ENCODE peak calls at places on chromosomes 11 and 22, in six cellular contexts. One of them, this sample, is unnamed.
A peak's percentile ranks its signal among the peaks of the same experiment; 100 is the strongest.

GRCh38 chr11:13972033-13972910 is 9.7 kb downstream of the SPON1 start:
- DNase-seq in thoracic aorta: no peak
- DNase-seq in AG10803: peak; percentile 82
- DNase-seq in GM06990: no peak
- DNase-seq in CD8-positive, alpha-beta memory T cell: no peak
- DNase-seq in heart left ventricle: no peak
- DNase-seq in this sample: peak; percentile 36

GRCh38 chr11:120001161-120002135 is 136.5 kb downstream of the TRIM29 start:
- DNase-seq in heart left ventricle: no peak
- DNase-seq in CD8-positive, alpha-beta memory T cell: no peak
- DNase-seq in AG10803: no peak
- DNase-seq in GM06990: no peak
- DNase-seq in thoracic aorta: no peak
- DNase-seq in this sample: no peak

GRCh38 chr11:31499576-31500178 is 9.7 kb downstream of the IMMP1L start:
- DNase-seq in thoracic aorta: no peak
- DNase-seq in CD8-positive, alpha-beta memory T cell: no peak
- DNase-seq in AG10803: peak; percentile 11
- DNase-seq in GM06990: no peak
- DNase-seq in heart left ventricle: no peak
- DNase-seq in this sample: peak; percentile 49

GRCh38 chr11:118623291-118623655 is 15.9 kb downstream of the PHLDB1 start:
- DNase-seq in heart left ventricle: peak; percentile 65
- DNase-seq in GM06990: no peak
- DNase-seq in CD8-positive, alpha-beta memory T cell: no peak
- DNase-seq in AG10803: peak; percentile 48
- DNase-seq in thoracic aorta: no peak
- DNase-seq in this sample: peak; percentile 28

GRCh38 chr11:134822930-134823329 is 410.9 kb upstream of the B3GAT1 start:
- DNase-seq in CD8-positive, alpha-beta memory T cell: no peak
- DNase-seq in thoracic aorta: no peak
- DNase-seq in GM06990: no peak
- DNase-seq in heart left ventricle: no peak
- DNase-seq in AG10803: no peak
- DNase-seq in this sample: no peak

GRCh38 chr11:75468534-75469340 is 35.7 kb upstream of the KLHL35 start:
- DNase-seq in thoracic aorta: peak; percentile 17
- DNase-seq in AG10803: peak; percentile 38
- DNase-seq in heart left ventricle: peak; percentile 67
- DNase-seq in CD8-positive, alpha-beta memory T cell: no peak
- DNase-seq in GM06990: no peak
- DNase-seq in this sample: peak; percentile 79

GRCh38 chr11:102267602-102268001 is 49.7 kb upstream of the BIRC3 start:
- DNase-seq in heart left ventricle: no peak
- DNase-seq in thoracic aorta: no peak
- DNase-seq in CD8-positive, alpha-beta memory T cell: no peak
- DNase-seq in GM06990: no peak
- DNase-seq in AG10803: peak; percentile 61
- DNase-seq in this sample: peak; percentile 56

GRCh38 chr22:50179937-50180726 is 5.6 kb upstream of the TRABD start:
- DNase-seq in CD8-positive, alpha-beta memory T cell: no peak
- DNase-seq in GM06990: no peak
- DNase-seq in AG10803: no peak
- DNase-seq in thoracic aorta: no peak
- DNase-seq in heart left ventricle: no peak
- DNase-seq in this sample: no peak

GRCh38 chr11:75809991-75810390 is 5.0 kb upstream of the UVRAG start:
- DNase-seq in AG10803: no peak
- DNase-seq in heart left ventricle: no peak
- DNase-seq in CD8-positive, alpha-beta memory T cell: no peak
- DNase-seq in thoracic aorta: no peak
- DNase-seq in GM06990: no peak
- DNase-seq in this sample: no peak

GRCh38 chr11:33530824-33531223 is 169.8 kb downstream of the C11orf91 start:
- DNase-seq in GM06990: no peak
- DNase-seq in AG10803: peak; percentile 81
- DNase-seq in thoracic aorta: no peak
- DNase-seq in CD8-positive, alpha-beta memory T cell: no peak
- DNase-seq in heart left ventricle: no peak
- DNase-seq in this sample: peak; percentile 80

GRCh38 chr22:42926034-42926433 is 69.0 kb upstream of the ARFGAP3 start:
- DNase-seq in thoracic aorta: no peak
- DNase-seq in CD8-positive, alpha-beta memory T cell: no peak
- DNase-seq in AG10803: no peak
- DNase-seq in GM06990: no peak
- DNase-seq in heart left ventricle: peak; percentile 57
- DNase-seq in this sample: no peak

GRCh38 chr11:67006029-67006884 is 16.7 kb upstream of the SYT12 start:
- DNase-seq in GM06990: no peak
- DNase-seq in thoracic aorta: no peak
- DNase-seq in CD8-positive, alpha-beta memory T cell: no peak
- DNase-seq in AG10803: no peak
- DNase-seq in heart left ventricle: peak; percentile 62
- DNase-seq in this sample: no peak
- H3K4me3 ChIP-seq in GM06990: no peak overlapping the region
- H3K4me3 ChIP-seq in thoracic aorta: no peak overlapping the region
- H3K4me3 ChIP-seq in CD8-positive, alpha-beta memory T cell: no peak overlapping the region
- H3K4me3 ChIP-seq in AG10803: no peak overlapping the region
- H3K4me3 ChIP-seq in heart left ventricle: no peak overlapping the region
- H3K4me3 ChIP-seq in this sample: no peak overlapping the region

GRCh38 chr11:74004046-74004693 is 4.7 kb downstream of the UCP3 start:
- DNase-seq in thoracic aorta: no peak
- DNase-seq in AG10803: no peak
- DNase-seq in CD8-positive, alpha-beta memory T cell: no peak
- DNase-seq in GM06990: no peak
- DNase-seq in heart left ventricle: no peak
- DNase-seq in this sample: no peak

GRCh38 chr11:74002832-74003231 is 6.1 kb downstream of the UCP3 start:
- DNase-seq in AG10803: no peak
- DNase-seq in GM06990: no peak
- DNase-seq in thoracic aorta: no peak
- DNase-seq in CD8-positive, alpha-beta memory T cell: no peak
- DNase-seq in heart left ventricle: no peak
- DNase-seq in this sample: no peak

GRCh38 chr11:74005721-74006517 is 3.0 kb downstream of the UCP3 start:
- DNase-seq in thoracic aorta: no peak
- DNase-seq in GM06990: no peak
- DNase-seq in CD8-positive, alpha-beta memory T cell: no peak
- DNase-seq in heart left ventricle: no peak
- DNase-seq in AG10803: no peak
- DNase-seq in this sample: no peak

GRCh38 chr11:74006743-74007304 is 2.1 kb downstream of the UCP3 start:
- DNase-seq in AG10803: no peak
- DNase-seq in GM06990: no peak
- DNase-seq in CD8-positive, alpha-beta memory T cell: no peak
- DNase-seq in heart left ventricle: no peak
- DNase-seq in thoracic aorta: no peak
- DNase-seq in this sample: no peak

GRCh38 chr11:74004694-74005615 is 3.9 kb downstream of the UCP3 start:
- DNase-seq in AG10803: no peak
- DNase-seq in thoracic aorta: no peak
- DNase-seq in heart left ventricle: no peak
- DNase-seq in GM06990: no peak
- DNase-seq in CD8-positive, alpha-beta memory T cell: peak; percentile 93
- DNase-seq in this sample: no peak
- H3K4me3 ChIP-seq in AG10803: no peak overlapping the region
- H3K4me3 ChIP-seq in thoracic aorta: no peak overlapping the region
- H3K4me3 ChIP-seq in heart left ventricle: no peak overlapping the region
- H3K4me3 ChIP-seq in GM06990: no peak overlapping the region
- H3K4me3 ChIP-seq in CD8-positive, alpha-beta memory T cell: peak overlapping the region; percentile 39
- H3K4me3 ChIP-seq in this sample: no peak overlapping the region

GRCh38 chr11:111521132-111521531 is 6.6 kb downstream of the HOATZ start:
- DNase-seq in thoracic aorta: no peak
- DNase-seq in AG10803: no peak
- DNase-seq in heart left ventricle: no peak
- DNase-seq in CD8-positive, alpha-beta memory T cell: no peak
- DNase-seq in GM06990: no peak
- DNase-seq in this sample: peak; percentile 45
- H3K4me3 ChIP-seq in thoracic aorta: no peak overlapping the region
- H3K4me3 ChIP-seq in AG10803: no peak overlapping the region
- H3K4me3 ChIP-seq in heart left ventricle: no peak overlapping the region
- H3K4me3 ChIP-seq in CD8-positive, alpha-beta memory T cell: no peak overlapping the region
- H3K4me3 ChIP-seq in GM06990: no peak overlapping the region
- H3K4me3 ChIP-seq in this sample: no peak overlapping the region

DNA sequence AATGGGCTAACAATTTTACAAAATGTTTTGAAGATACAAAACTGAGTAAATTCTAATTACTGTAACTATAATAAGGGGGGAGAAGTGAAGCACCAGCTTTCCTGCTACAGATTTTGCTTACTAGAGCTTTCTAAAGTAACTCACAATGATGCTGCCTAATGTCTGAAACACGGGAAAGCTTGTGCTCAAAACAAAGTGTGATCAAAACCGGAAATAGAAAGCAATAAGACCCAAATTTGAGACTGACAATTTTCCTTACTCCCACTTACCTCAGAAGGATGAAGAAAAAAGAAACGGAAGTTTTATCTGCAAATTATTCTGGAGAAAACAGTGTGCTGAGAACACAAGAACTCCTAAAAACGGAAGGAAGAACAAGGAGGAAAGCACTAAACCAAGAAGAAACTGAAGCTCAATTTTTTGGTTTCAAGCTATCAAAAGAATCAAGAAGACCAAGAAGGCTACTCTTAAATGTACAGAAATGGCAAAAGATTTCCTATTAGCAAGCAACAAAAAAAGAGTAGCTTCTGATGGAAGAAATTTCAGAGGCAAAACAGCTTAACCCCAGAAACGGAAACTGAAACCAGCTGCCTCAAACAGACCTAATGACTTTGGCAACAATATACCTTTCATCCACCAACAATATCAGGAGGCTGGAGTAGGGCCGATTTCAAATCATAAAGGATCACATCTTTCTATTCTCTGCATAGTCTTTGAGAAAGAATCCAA is 33.4 kb downstream of the AMBRA1 start:
- DNase-seq in heart left ventricle: no peak
- DNase-seq in AG10803: peak; percentile 31
- DNase-seq in CD8-positive, alpha-beta memory T cell: peak; percentile 27
- DNase-seq in GM06990: no peak
- DNase-seq in thoracic aorta: no peak
- DNase-seq in this sample: peak; percentile 41
- H3K4me3 ChIP-seq in heart left ventricle: peak overlapping the region; percentile 28
- H3K4me3 ChIP-seq in AG10803: peak overlapping the region; percentile 53
- H3K4me3 ChIP-seq in CD8-positive, alpha-beta memory T cell: peak overlapping the region; percentile 72
- H3K4me3 ChIP-seq in GM06990: peak overlapping the region; percentile 42
- H3K4me3 ChIP-seq in thoracic aorta: peak overlapping the region; percentile 68
- H3K4me3 ChIP-seq in this sample: no peak overlapping the region

GRCh38 chr11:63887600-63887999 is 29.4 kb downstream of the RCOR2 start:
- DNase-seq in GM06990: no peak
- DNase-seq in CD8-positive, alpha-beta memory T cell: no peak
- DNase-seq in AG10803: no peak
- DNase-seq in heart left ventricle: no peak
- DNase-seq in thoracic aorta: no peak
- DNase-seq in this sample: no peak
- H3K4me3 ChIP-seq in GM06990: peak overlapping the region; percentile 64
- H3K4me3 ChIP-seq in CD8-positive, alpha-beta memory T cell: peak overlapping the region; percentile 77
- H3K4me3 ChIP-seq in AG10803: no peak overlapping the region
- H3K4me3 ChIP-seq in heart left ventricle: no peak overlapping the region
- H3K4me3 ChIP-seq in thoracic aorta: peak overlapping the region; percentile 71
- H3K4me3 ChIP-seq in this sample: no peak overlapping the region

DNA sequence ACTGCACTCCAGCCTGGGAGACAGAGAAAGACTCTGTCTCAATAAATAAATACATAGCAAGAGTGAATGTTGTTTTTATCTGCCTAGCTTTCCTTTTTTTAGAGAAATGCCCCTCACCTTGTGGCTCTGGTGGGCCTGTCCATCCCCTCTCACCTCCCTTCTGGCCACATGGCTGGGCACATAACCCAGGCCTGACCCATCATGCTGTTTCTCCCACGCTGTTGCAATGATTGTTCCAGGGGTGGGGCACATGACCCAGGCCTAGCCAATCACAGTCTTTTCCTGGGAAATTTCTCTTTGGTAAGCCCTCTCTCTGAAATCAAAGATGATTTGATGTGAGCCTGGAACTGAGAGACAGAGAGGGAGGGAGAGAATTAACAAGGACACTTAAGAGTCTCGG is 5.5 kb upstream of the CYTH4 start:
- DNase-seq in heart left ventricle: peak; percentile 11
- DNase-seq in thoracic aorta: no peak
- DNase-seq in CD8-positive, alpha-beta memory T cell: no peak
- DNase-seq in GM06990: no peak
- DNase-seq in AG10803: no peak
- DNase-seq in this sample: no peak
- H3K4me3 ChIP-seq in heart left ventricle: no peak overlapping the region
- H3K4me3 ChIP-seq in thoracic aorta: no peak overlapping the region
- H3K4me3 ChIP-seq in CD8-positive, alpha-beta memory T cell: no peak overlapping the region
- H3K4me3 ChIP-seq in GM06990: no peak overlapping the region
- H3K4me3 ChIP-seq in AG10803: no peak overlapping the region
- H3K4me3 ChIP-seq in this sample: no peak overlapping the region

DNA sequence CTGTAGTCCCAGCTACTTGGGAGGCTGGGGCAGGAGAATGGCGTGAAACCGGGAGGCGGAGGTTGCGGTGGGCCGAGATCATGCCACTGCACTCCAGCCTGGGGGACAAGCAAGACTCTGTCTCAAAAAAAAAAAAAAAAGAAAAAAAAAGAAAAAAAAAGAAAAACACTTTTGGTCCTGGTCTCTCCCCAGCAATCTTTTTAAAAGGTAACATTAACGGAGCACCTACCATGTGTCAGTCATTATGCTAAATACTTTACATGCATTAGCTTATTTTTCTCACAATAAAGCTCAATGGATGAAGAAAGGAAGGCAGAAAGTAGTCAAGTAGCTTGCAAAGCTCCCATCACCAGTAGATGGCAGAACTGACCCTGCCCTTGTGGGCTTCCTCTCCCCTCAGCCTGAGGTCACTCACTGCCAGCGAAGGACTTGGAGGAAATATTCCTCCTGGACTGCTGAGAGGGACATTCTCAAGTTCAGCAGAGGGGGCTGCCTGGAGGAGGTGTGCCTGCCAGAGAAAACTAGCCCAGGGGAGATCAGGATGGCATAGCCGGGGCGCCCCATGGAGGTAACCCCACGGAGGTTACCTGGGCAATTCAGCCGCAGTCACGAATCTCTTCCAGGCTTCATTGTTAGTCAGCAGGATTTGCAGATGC is 15.5 kb downstream of the APOL3 start:
- DNase-seq in GM06990: no peak
- DNase-seq in thoracic aorta: no peak
- DNase-seq in AG10803: peak; percentile 78
- DNase-seq in heart left ventricle: peak; percentile 72
- DNase-seq in CD8-positive, alpha-beta memory T cell: peak; percentile 46
- DNase-seq in this sample: peak; percentile 73
- H3K4me3 ChIP-seq in GM06990: no peak overlapping the region
- H3K4me3 ChIP-seq in thoracic aorta: no peak overlapping the region
- H3K4me3 ChIP-seq in AG10803: no peak overlapping the region
- H3K4me3 ChIP-seq in heart left ventricle: no peak overlapping the region
- H3K4me3 ChIP-seq in CD8-positive, alpha-beta memory T cell: no peak overlapping the region
- H3K4me3 ChIP-seq in this sample: no peak overlapping the region